ENCODE peak calls at places on chromosomes 2 and 18, in four cellular contexts. One of them, this sample, is unnamed.

GRCh38 chr2:68833162-68833561 is 38.0 kb downstream of the BMP10 start:
- DNase-seq in body of pancreas: no peak
- DNase-seq in cardiac muscle cell: no peak
- DNase-seq in testis: no peak
- DNase-seq in this sample: no peak

GRCh38 chr2:119377266-119377972 is 10.6 kb downstream of the DBI start:
- DNase-seq in body of pancreas: no peak
- DNase-seq in cardiac muscle cell: no peak
- DNase-seq in testis: no peak
- DNase-seq in this sample: no peak

GRCh38 chr2:7888876-7889275 is 793.0 kb upstream of the ID2 start:
- DNase-seq in body of pancreas: no peak
- DNase-seq in cardiac muscle cell: no peak
- DNase-seq in testis: no peak
- DNase-seq in this sample: no peak

GRCh38 chr2:131590366-131590765 is 62.7 kb downstream of the CCDC74A start:
- DNase-seq in body of pancreas: no peak
- DNase-seq in cardiac muscle cell: no peak
- DNase-seq in testis: no peak
- DNase-seq in this sample: peak; percentile 59

GRCh38 chr2:132557694-132558093 is 112.3 kb downstream of the LYPD1 start:
- DNase-seq in body of pancreas: no peak
- DNase-seq in cardiac muscle cell: no peak
- DNase-seq in testis: no peak
- DNase-seq in this sample: peak; percentile 55

GRCh38 chr2:233381013-233381995 is 27.0 kb downstream of the DGKD start:
- DNase-seq in body of pancreas: no peak
- DNase-seq in cardiac muscle cell: no peak
- DNase-seq in testis: no peak
- DNase-seq in this sample: no peak

GRCh38 chr2:177474301-177474700 is 81.7 kb downstream of the AGPS start:
- DNase-seq in body of pancreas: no peak
- DNase-seq in cardiac muscle cell: no peak
- DNase-seq in testis: no peak
- DNase-seq in this sample: no peak

GRCh38 chr2:142190805-142191204 is 60.0 kb upstream of the LRP1B start:
- DNase-seq in body of pancreas: no peak
- DNase-seq in cardiac muscle cell: peak; percentile 42
- DNase-seq in testis: no peak
- DNase-seq in this sample: no peak

GRCh38 chr2:112483047-112483473 is 1.1 kb downstream of the TTL start:
- DNase-seq in body of pancreas: peak; percentile 20
- DNase-seq in cardiac muscle cell: peak; percentile 53
- DNase-seq in testis: peak; percentile 25
- DNase-seq in this sample: no peak

GRCh38 chr2:53131416-53131815 is 636.2 kb upstream of the CHAC2 start:
- DNase-seq in body of pancreas: no peak
- DNase-seq in cardiac muscle cell: peak; percentile 15
- DNase-seq in testis: no peak
- DNase-seq in this sample: no peak

GRCh38 chr2:235500761-235501662 is 7.2 kb downstream of the AGAP1 start:
- DNase-seq in body of pancreas: no peak
- DNase-seq in cardiac muscle cell: peak; percentile 61
- DNase-seq in testis: no peak
- DNase-seq in this sample: no peak

GRCh38 chr2:171930385-171930784 is 8.1 kb downstream of the HAT1 start:
- DNase-seq in body of pancreas: no peak
- DNase-seq in cardiac muscle cell: no peak
- DNase-seq in testis: no peak
- DNase-seq in this sample: no peak

GRCh38 chr18:13232060-13232917 is 13.7 kb downstream of the LDLRAD4 start:
- DNase-seq in body of pancreas: no peak
- DNase-seq in cardiac muscle cell: peak; percentile 10
- DNase-seq in testis: peak; percentile 42
- DNase-seq in this sample: no peak

GRCh38 chr2:16135913-16136310 is 195.6 kb downstream of the MYCN start:
- DNase-seq in body of pancreas: no peak
- DNase-seq in cardiac muscle cell: no peak
- DNase-seq in testis: no peak
- DNase-seq in this sample: no peak

GRCh38 chr2:175823291-175824073 is 178.6 kb downstream of the LNPK start:
- DNase-seq in body of pancreas: no peak
- DNase-seq in cardiac muscle cell: no peak
- DNase-seq in testis: no peak
- DNase-seq in this sample: no peak

GRCh38 chr2:145096582-145096981 is 576.7 kb upstream of the ZEB2 start:
- DNase-seq in body of pancreas: no peak
- DNase-seq in cardiac muscle cell: peak; percentile 38
- DNase-seq in testis: no peak
- DNase-seq in this sample: no peak

GRCh38 chr2:219422944-219423534 is 4.9 kb downstream of the DES start:
- DNase-seq in body of pancreas: no peak
- DNase-seq in cardiac muscle cell: no peak
- DNase-seq in testis: no peak
- DNase-seq in this sample: no peak

GRCh38 chr2:61247204-61247812 is 85.3 kb downstream of the C2orf74 start:
- DNase-seq in body of pancreas: no peak
- DNase-seq in cardiac muscle cell: peak; percentile 82
- DNase-seq in testis: no peak
- DNase-seq in this sample: no peak

GRCh38 chr2:233129351-233129978 is 69.3 kb downstream of the INPP5D start:
- DNase-seq in body of pancreas: no peak
- DNase-seq in cardiac muscle cell: peak; percentile 9
- DNase-seq in testis: no peak
- DNase-seq in this sample: no peak

GRCh38 chr2:106572541-106573148 is 85.5 kb downstream of the CD8B2 start:
- DNase-seq in body of pancreas: no peak
- DNase-seq in cardiac muscle cell: peak; percentile 30
- DNase-seq in testis: no peak
- DNase-seq in this sample: no peak

GRCh38 chr2:70541481-70542020 is 12.1 kb downstream of the TGFA start:
- DNase-seq in body of pancreas: no peak
- DNase-seq in cardiac muscle cell: no peak
- DNase-seq in testis: no peak
- DNase-seq in this sample: no peak

GRCh38 chr2:79935771-79936657 is 368.5 kb downstream of the LRRTM1 start:
- DNase-seq in body of pancreas: peak; percentile 63
- DNase-seq in cardiac muscle cell: peak; percentile 73
- DNase-seq in testis: peak; percentile 54
- DNase-seq in this sample: peak; percentile 35

GRCh38 chr2:39494784-39495251 is 57.7 kb upstream of the MAP4K3 start:
- DNase-seq in body of pancreas: no peak
- DNase-seq in cardiac muscle cell: peak; percentile 97
- DNase-seq in testis: no peak
- DNase-seq in this sample: no peak

GRCh38 chr18:13436596-13436995 is 218.0 kb downstream of the LDLRAD4 start:
- DNase-seq in body of pancreas: no peak
- DNase-seq in cardiac muscle cell: no peak
- DNase-seq in testis: no peak
- DNase-seq in this sample: no peak

GRCh38 chr18:38576915-38577314 is 1011.3 kb upstream of the CELF4 start:
- DNase-seq in body of pancreas: no peak
- DNase-seq in cardiac muscle cell: no peak
- DNase-seq in testis: no peak
- DNase-seq in this sample: no peak

GRCh38 chr2:30565860-30566358 is 118.9 kb downstream of the LCLAT1 start:
- DNase-seq in body of pancreas: peak; percentile 89
- DNase-seq in cardiac muscle cell: peak; percentile 37
- DNase-seq in testis: peak; percentile 25
- DNase-seq in this sample: no peak

GRCh38 chr18:11767329-11767728 is 78.3 kb downstream of the GNAL start:
- DNase-seq in body of pancreas: no peak
- DNase-seq in cardiac muscle cell: no peak
- DNase-seq in testis: no peak
- DNase-seq in this sample: no peak

GRCh38 chr2:121907905-121908304 is 152.5 kb downstream of the TSN start:
- DNase-seq in body of pancreas: no peak
- DNase-seq in cardiac muscle cell: no peak
- DNase-seq in testis: peak; percentile 47
- DNase-seq in this sample: no peak

GRCh38 chr2:144325086-144325485 is 194.8 kb downstream of the ZEB2 start:
- DNase-seq in body of pancreas: no peak
- DNase-seq in cardiac muscle cell: no peak
- DNase-seq in testis: no peak
- DNase-seq in this sample: no peak

GRCh38 chr2:112706170-112706664 is 14.6 kb upstream of the NT5DC4 start:
- DNase-seq in body of pancreas: no peak
- DNase-seq in cardiac muscle cell: peak; percentile 82
- DNase-seq in testis: no peak
- DNase-seq in this sample: peak; percentile 26

GRCh38 chr2:238239552-238239871 is 326 bp downstream of the HES6 start:
- DNase-seq in body of pancreas: peak; percentile 42
- DNase-seq in cardiac muscle cell: no peak
- DNase-seq in testis: no peak
- DNase-seq in this sample: no peak

GRCh38 chr2:158486970-158487325 is 30.2 kb downstream of the PKP4 start:
- DNase-seq in body of pancreas: no peak
- DNase-seq in cardiac muscle cell: peak; percentile 41
- DNase-seq in testis: no peak
- DNase-seq in this sample: no peak

DNA sequence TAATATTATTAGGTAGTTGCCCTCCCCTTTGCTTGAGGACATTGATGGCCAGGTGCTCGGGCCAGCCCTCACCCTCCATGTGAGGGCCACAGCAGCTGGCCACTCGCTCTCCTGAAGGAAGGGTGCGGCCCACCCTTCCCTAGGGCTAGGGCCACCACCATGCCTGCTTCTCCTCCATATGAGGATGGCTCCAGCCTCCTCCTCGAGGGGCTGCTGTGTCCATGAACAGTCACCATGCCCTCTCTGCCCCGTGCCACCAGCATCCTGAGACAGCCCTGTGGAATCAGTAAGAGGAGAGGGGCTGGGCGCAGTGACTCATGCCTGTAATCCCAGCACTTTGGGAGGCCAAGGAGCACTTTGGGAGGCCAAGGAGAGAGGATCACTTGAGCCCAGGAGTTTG is 2.4 kb downstream of the GPR17 start:
- DNase-seq in body of pancreas: no peak
- DNase-seq in cardiac muscle cell: no peak
- DNase-seq in testis: no peak
- DNase-seq in this sample: no peak
- H3K27ac ChIP-seq in body of pancreas: no peak overlapping the region
- H3K27ac ChIP-seq in cardiac muscle cell: no peak overlapping the region
- H3K27ac ChIP-seq in testis: no peak overlapping the region
- H3K27ac ChIP-seq in this sample: peak overlapping the region; percentile 48

DNA sequence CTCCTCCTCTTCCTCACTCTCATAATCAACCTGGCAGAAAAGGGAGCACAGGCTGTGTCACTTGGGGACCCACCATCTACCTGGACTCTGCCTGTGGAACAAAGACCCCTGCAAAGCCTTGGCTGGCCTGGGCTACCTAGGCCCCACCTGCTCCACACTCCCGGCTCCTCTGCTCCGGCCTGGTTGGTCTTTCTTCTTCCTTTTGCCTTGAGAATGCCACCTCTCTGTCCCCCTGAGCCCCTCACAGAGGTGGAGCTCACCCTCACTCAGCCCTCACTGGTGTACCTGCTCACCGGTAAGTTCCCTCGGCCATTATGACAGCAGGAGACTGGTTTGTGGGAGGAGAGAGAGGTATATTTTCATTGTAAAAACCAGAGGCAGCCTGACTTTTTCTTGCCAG is 74.1 kb downstream of the POLR1A start:
- DNase-seq in body of pancreas: no peak
- DNase-seq in cardiac muscle cell: no peak
- DNase-seq in testis: no peak
- DNase-seq in this sample: no peak
- H3K36me3 ChIP-seq in body of pancreas: peaks cover 14% of the 10 kb centered on the region
- H3K36me3 ChIP-seq in cardiac muscle cell: peaks cover 49% of the 10 kb centered on the region
- H3K36me3 ChIP-seq in testis: no peaks in the 10 kb centered on the region
- H3K36me3 ChIP-seq in this sample: no peaks in the 10 kb centered on the region

GRCh38 chr2:26670931-26671460 is 21.5 kb upstream of the KCNK3 start:
- DNase-seq in body of pancreas: no peak
- DNase-seq in cardiac muscle cell: no peak
- DNase-seq in testis: no peak
- DNase-seq in this sample: no peak
- H3K27ac ChIP-seq in body of pancreas: no peak overlapping the region
- H3K27ac ChIP-seq in cardiac muscle cell: no peak overlapping the region
- H3K27ac ChIP-seq in testis: no peak overlapping the region
- H3K27ac ChIP-seq in this sample: no peak overlapping the region

DNA sequence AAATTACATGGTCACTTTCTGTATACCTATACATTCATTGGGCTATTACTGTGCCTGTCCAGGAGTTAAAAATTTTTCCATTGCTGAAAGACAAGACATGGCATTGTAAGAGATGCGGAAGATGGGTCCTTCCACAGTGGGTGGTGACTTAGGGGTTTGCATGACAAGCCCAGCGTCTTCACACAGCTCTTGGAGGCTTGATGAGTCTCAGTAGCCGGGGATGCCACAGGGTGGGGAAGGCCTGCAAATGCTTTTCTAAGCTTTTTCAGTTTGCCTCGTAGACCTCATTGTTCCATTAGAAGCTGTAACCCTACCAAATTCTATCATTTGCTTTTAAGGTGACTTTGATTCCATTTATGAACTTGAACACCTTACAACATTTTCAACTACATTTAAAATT is 18.1 kb upstream of the MAPRE3 start:
- DNase-seq in body of pancreas: no peak
- DNase-seq in cardiac muscle cell: no peak
- DNase-seq in testis: no peak
- DNase-seq in this sample: no peak
- H3K36me3 ChIP-seq in body of pancreas: no peaks in the 10 kb centered on the region
- H3K36me3 ChIP-seq in cardiac muscle cell: no peaks in the 10 kb centered on the region
- H3K36me3 ChIP-seq in testis: no peaks in the 10 kb centered on the region
- H3K36me3 ChIP-seq in this sample: no peaks in the 10 kb centered on the region

GRCh38 chr2:28978606-28979005 is 2.5 kb upstream of the TOGARAM2 start:
- DNase-seq in body of pancreas: no peak
- DNase-seq in cardiac muscle cell: no peak
- DNase-seq in testis: no peak
- DNase-seq in this sample: no peak
- H3K27ac ChIP-seq in body of pancreas: no peak overlapping the region
- H3K27ac ChIP-seq in cardiac muscle cell: no peak overlapping the region
- H3K27ac ChIP-seq in testis: no peak overlapping the region
- H3K27ac ChIP-seq in this sample: no peak overlapping the region

GRCh38 chr2:135167273-135167672 is 115.2 kb downstream of the RAB3GAP1 start:
- DNase-seq in body of pancreas: no peak
- DNase-seq in cardiac muscle cell: no peak
- DNase-seq in testis: no peak
- DNase-seq in this sample: no peak
- H3K36me3 ChIP-seq in body of pancreas: peaks cover 11% of the 10 kb centered on the region
- H3K36me3 ChIP-seq in cardiac muscle cell: peaks cover 56% of the 10 kb centered on the region
- H3K36me3 ChIP-seq in testis: no peaks in the 10 kb centered on the region
- H3K36me3 ChIP-seq in this sample: no peaks in the 10 kb centered on the region

GRCh38 chr2:226187601-226188000 is 612.0 kb downstream of the IRS1 start:
- DNase-seq in body of pancreas: no peak
- DNase-seq in cardiac muscle cell: peak; percentile 54
- DNase-seq in testis: no peak
- DNase-seq in this sample: no peak

GRCh38 chr2:226185613-226186211 is 613.9 kb downstream of the IRS1 start:
- DNase-seq in body of pancreas: no peak
- DNase-seq in cardiac muscle cell: peak; percentile 91
- DNase-seq in testis: no peak
- DNase-seq in this sample: no peak

GRCh38 chr2:226187126-226187525 is 612.5 kb downstream of the IRS1 start:
- DNase-seq in body of pancreas: no peak
- DNase-seq in cardiac muscle cell: no peak
- DNase-seq in testis: no peak
- DNase-seq in this sample: no peak

GRCh38 chr2:226189061-226189460 is 610.6 kb downstream of the IRS1 start:
- DNase-seq in body of pancreas: no peak
- DNase-seq in cardiac muscle cell: no peak
- DNase-seq in testis: no peak
- DNase-seq in this sample: no peak

GRCh38 chr2:226190479-226191252 is 609.0 kb downstream of the IRS1 start:
- DNase-seq in body of pancreas: no peak
- DNase-seq in cardiac muscle cell: no peak
- DNase-seq in testis: no peak
- DNase-seq in this sample: no peak
- H3K27ac ChIP-seq in body of pancreas: no peak overlapping the region
- H3K27ac ChIP-seq in cardiac muscle cell: no peak overlapping the region
- H3K27ac ChIP-seq in testis: no peak overlapping the region
- H3K27ac ChIP-seq in this sample: no peak overlapping the region